ENCODE peak calls at places on chromosome 22, in nine cellular contexts. G is astrocyte of the spinal cord, T is kidney, E is MM.1S, J is upper lobe of right lung, U is left lung, Z is WERI-Rb-1, Q is PC-3, L is B cell. I is an unnamed sample.

GRCh38 chr22:42683599-42684283 is 34.5 kb upstream of the CYB5R3 start:
- DNase-seq in G (no peak), T (peak), E (no peak), J (no peak), U (peak), Z (no peak), Q (no peak), L (no peak), I (no peak)

GRCh38 chr22:37930270-37930951 is 23.0 kb downstream of the C22orf23 start:
- DNase-seq in G (no peak), T (peak), E (peak), J (no peak), U (no peak), Z (peak), Q (peak), L (no peak), I (no peak)

GRCh38 chr22:27843441-27843840 is 41.9 kb upstream of the MN1 start:
- DNase-seq in G (no peak), T (no peak), E (no peak), J (no peak), U (no peak), Z (no peak), Q (no peak), L (no peak), I (no peak)

GRCh38 chr22:37752189-37753061 is 55.3 kb upstream of the GCAT start:
- DNase-seq in G (peak), T (peak), E (no peak), J (peak), U (peak), Z (no peak), Q (peak), L (no peak), I (no peak)

GRCh38 chr22:45201678-45202332 is 38.1 kb downstream of the NUP50 start:
- DNase-seq in G (peak), T (no peak), E (no peak), J (no peak), U (no peak), Z (no peak), Q (peak), L (no peak), I (no peak)

GRCh38 chr22:49969751-49970527 is 9.4 kb downstream of the PIM3 start:
- DNase-seq in G (no peak), T (peak), E (peak), J (peak), U (peak), Z (no peak), Q (no peak), L (peak), I (no peak)

GRCh38 chr22:45290410-45290936 is 5.7 kb downstream of the UPK3A start:
- DNase-seq in G (peak), T (no peak), E (no peak), J (no peak), U (no peak), Z (peak), Q (peak), L (no peak), I (no peak)

GRCh38 chr22:42792909-42793847 is 63.9 kb downstream of the ARFGAP3 start:
- DNase-seq in G (no peak), T (no peak), E (no peak), J (peak), U (peak), Z (no peak), Q (no peak), L (no peak), I (no peak)

GRCh38 chr22:44702479-44703219 is 645 bp downstream of the PRR5 start:
- DNase-seq in G (no peak), T (no peak), E (no peak), J (peak), U (peak), Z (peak), Q (peak), L (no peak), I (no peak)

GRCh38 chr22:32474635-32475427 is at the start of gene FBXO7:
- DNase-seq in G (peak), T (peak), E (peak), J (peak), U (peak), Z (peak), Q (peak), L (peak), I (peak)

GRCh38 chr22:45112136-45112879 is 51.4 kb upstream of the NUP50 start:
- DNase-seq in G (no peak), T (no peak), E (no peak), J (peak), U (no peak), Z (no peak), Q (peak), L (no peak), I (no peak)

GRCh38 chr22:25774575-25775026 is 32.6 kb downstream of the MYO18B start:
- DNase-seq in G (no peak), T (no peak), E (no peak), J (no peak), U (no peak), Z (peak), Q (peak), L (no peak), I (no peak)

GRCh38 chr22:23608583-23608982 is 23.5 kb downstream of the DRICH1 start:
- DNase-seq in G (no peak), T (no peak), E (no peak), J (no peak), U (no peak), Z (peak), Q (peak), L (no peak), I (no peak)

GRCh38 chr22:43432883-43433415 is 21.1 kb downstream of the MPPED1 start:
- DNase-seq in G (no peak), T (peak), E (no peak), J (peak), U (no peak), Z (no peak), Q (no peak), L (no peak), I (no peak)

GRCh38 chr22:38412435-38413084 is 42.4 kb downstream of the KCNJ4 start:
- DNase-seq in G (no peak), T (peak), E (peak), J (peak), U (peak), Z (peak), Q (no peak), L (no peak), I (peak)

GRCh38 chr22:48335442-48336139 is 1492.1 kb downstream of the BRD1 start:
- DNase-seq in G (no peak), T (peak), E (no peak), J (no peak), U (no peak), Z (peak), Q (no peak), L (no peak), I (no peak)

GRCh38 chr22:37843746-37844089 is 416 bp downstream of the ANKRD54 start:
- DNase-seq in G (no peak), T (no peak), E (peak), J (no peak), U (peak), Z (no peak), Q (peak), L (peak), I (peak)

GRCh38 chr22:16783930-16784354 is 41.3 kb downstream of the XKR3 start:
- DNase-seq in G (no peak), T (no peak), E (peak), J (no peak), U (no peak), Z (peak), Q (peak), L (no peak), I (no peak)

GRCh38 chr22:23269441-23270211 is 89.3 kb downstream of the BCR start:
- DNase-seq in G (no peak), T (no peak), E (no peak), J (no peak), U (no peak), Z (no peak), Q (no peak), L (peak), I (peak)

GRCh38 chr22:48640890-48641771 is 1186.5 kb downstream of the BRD1 start:
- DNase-seq in G (no peak), T (no peak), E (no peak), J (no peak), U (peak), Z (no peak), Q (no peak), L (no peak), I (no peak)

GRCh38 chr22:31077681-31078080 is 3.4 kb upstream of the SMTN start:
- DNase-seq in G (no peak), T (no peak), E (no peak), J (no peak), U (no peak), Z (no peak), Q (no peak), L (no peak), I (no peak)

GRCh38 chr22:36221799-36222751 is 17.3 kb downstream of the APOL2 start:
- DNase-seq in G (peak), T (no peak), E (peak), J (no peak), U (no peak), Z (peak), Q (peak), L (peak), I (peak)

GRCh38 chr22:48696371-48696770 is 1131.3 kb downstream of the BRD1 start:
- DNase-seq in G (no peak), T (peak), E (no peak), J (no peak), U (peak), Z (no peak), Q (no peak), L (no peak), I (no peak)

GRCh38 chr22:37212174-37212906 is at the start of gene SSTR3:
- DNase-seq in G (no peak), T (peak), E (no peak), J (peak), U (no peak), Z (peak), Q (no peak), L (peak), I (no peak)

GRCh38 chr22:31861226-31861840 is 83.0 kb upstream of the YWHAH start:
- DNase-seq in G (no peak), T (no peak), E (no peak), J (no peak), U (no peak), Z (no peak), Q (peak), L (no peak), I (no peak)

GRCh38 chr22:40020956-40021355 is 26.2 kb downstream of the FAM83F start:
- DNase-seq in G (no peak), T (peak), E (no peak), J (no peak), U (no peak), Z (no peak), Q (no peak), L (no peak), I (no peak)

GRCh38 chr22:23182289-23183106 is 2.2 kb downstream of the BCR start:
- DNase-seq in G (no peak), T (no peak), E (peak), J (no peak), U (peak), Z (no peak), Q (peak), L (peak), I (peak)

GRCh38 chr22:37449281-37449680 is 22.0 kb upstream of the ELFN2 start:
- DNase-seq in G (no peak), T (peak), E (no peak), J (no peak), U (peak), Z (no peak), Q (no peak), L (no peak), I (no peak)

DNA sequence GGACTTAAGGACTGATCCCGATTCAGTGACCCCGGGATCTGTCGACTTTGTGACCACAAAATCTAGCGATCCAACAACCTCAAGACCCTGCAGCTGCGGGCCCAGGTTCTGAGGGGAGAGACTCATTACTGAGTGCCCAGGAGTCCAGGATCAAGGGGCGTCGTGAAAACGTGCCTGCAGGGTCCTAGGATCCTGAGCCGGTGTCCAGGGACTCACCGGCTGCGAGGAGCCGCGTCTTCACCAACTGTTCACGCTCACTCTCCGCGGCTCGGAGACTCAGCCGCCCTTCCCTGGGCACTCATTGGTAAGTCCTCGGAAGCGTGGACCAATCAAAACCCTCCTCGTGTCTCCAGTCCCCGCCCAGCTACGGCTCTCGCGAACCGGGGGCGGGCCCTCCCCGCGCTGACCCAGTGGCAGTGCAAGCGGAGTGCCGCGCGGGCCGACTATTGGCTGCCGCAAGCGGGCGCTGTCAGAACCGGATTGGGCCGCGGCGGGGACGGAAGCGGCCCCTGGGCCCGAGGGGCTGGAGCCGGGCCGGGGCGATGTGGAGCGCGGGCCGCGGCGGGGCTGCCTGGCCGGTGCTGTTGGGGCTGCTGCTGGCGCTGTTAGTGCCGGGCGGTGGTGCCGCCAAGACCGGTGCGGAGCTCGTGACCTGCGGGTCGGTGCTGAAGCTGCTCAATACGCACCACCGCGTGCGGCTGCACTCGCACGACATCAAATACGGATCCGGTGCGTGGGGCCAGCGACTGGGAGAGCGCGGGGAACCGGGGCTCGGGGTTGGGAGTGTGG is at the start of gene SDF2L1:
- DNase-seq in G (peak), T (peak), E (peak), J (peak), U (peak), Z (peak), Q (peak), L (peak), I (peak)
- TF ChIP-seq CTCF in G (no peak), T (peak), E (no peak), J (peak), U (no peak), Z (no peak), Q (no peak), L (no peak), I (peak)

GRCh38 chr22:17910561-17911311 is 113.6 kb downstream of the MICAL3 start:
- DNase-seq in G (peak), T (peak), E (peak), J (no peak), U (peak), Z (peak), Q (peak), L (no peak), I (no peak)
- TF ChIP-seq CTCF in G (peak), T (peak), E (no peak), J (peak), U (no peak), Z (peak), Q (peak), L (no peak), I (peak)

GRCh38 chr22:21593406-21594232 is 26.1 kb downstream of the UBE2L3 start:
- DNase-seq in G (no peak), T (no peak), E (no peak), J (no peak), U (no peak), Z (peak), Q (peak), L (no peak), I (no peak)
- TF ChIP-seq CTCF in G (peak), T (no peak), E (no peak), J (no peak), U (no peak), Z (peak), Q (peak), L (no peak), I (peak)

GRCh38 chr22:46355369-46355995 is 20.0 kb downstream of the TRMU start:
- DNase-seq in G (peak), T (peak), E (peak), J (peak), U (peak), Z (peak), Q (peak), L (peak), I (peak)

GRCh38 chr22:46357711-46358505 is 22.4 kb downstream of the TRMU start:
- DNase-seq in G (no peak), T (peak), E (no peak), J (peak), U (peak), Z (no peak), Q (no peak), L (no peak), I (no peak)

GRCh38 chr22:46357186-46357500 is 21.6 kb downstream of the TRMU start:
- DNase-seq in G (no peak), T (no peak), E (no peak), J (no peak), U (peak), Z (no peak), Q (no peak), L (no peak), I (no peak)

GRCh38 chr22:46355996-46356471 is 20.5 kb downstream of the TRMU start:
- DNase-seq in G (no peak), T (peak), E (no peak), J (peak), U (peak), Z (no peak), Q (no peak), L (no peak), I (no peak)

GRCh38 chr22:46356496-46357185 is 21.1 kb downstream of the TRMU start:
- DNase-seq in G (no peak), T (peak), E (no peak), J (peak), U (peak), Z (no peak), Q (no peak), L (no peak), I (no peak)
- TF ChIP-seq CTCF in G (no peak), T (no peak), E (no peak), J (no peak), U (no peak), Z (no peak), Q (no peak), L (no peak), I (no peak)

GRCh38 chr22:29334696-29335344 is 19.3 kb upstream of the RASL10A start:
- DNase-seq in G (peak), T (no peak), E (no peak), J (no peak), U (peak), Z (no peak), Q (peak), L (no peak), I (no peak)
- TF ChIP-seq CTCF in G (no peak), T (no peak), E (no peak), J (no peak), U (no peak), Z (no peak), Q (no peak), L (no peak), I (no peak)

DNA sequence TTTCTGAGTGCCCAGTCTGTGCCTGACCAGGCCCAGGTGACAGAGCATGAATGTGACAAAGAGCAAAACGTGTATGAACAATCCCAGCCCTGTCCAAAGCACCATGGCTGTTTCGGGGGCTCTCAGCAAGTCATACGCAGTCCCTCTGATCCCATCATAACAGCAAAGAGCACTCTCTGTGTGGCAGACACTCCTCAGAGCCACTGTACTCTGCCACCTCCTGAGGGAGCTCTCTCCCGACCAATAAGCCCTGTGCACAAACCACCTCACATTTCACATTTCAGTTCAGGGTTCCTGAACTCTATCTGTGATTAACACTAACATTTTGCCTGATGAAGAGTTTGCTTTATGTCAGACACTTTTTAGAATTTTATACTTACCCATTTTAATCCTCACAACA is 6.6 kb downstream of the DGCR2 start:
- DNase-seq in G (no peak), T (no peak), E (no peak), J (peak), U (no peak), Z (no peak), Q (no peak), L (no peak), I (peak)
- TF ChIP-seq CTCF in G (peak), T (no peak), E (no peak), J (no peak), U (no peak), Z (peak), Q (peak), L (no peak), I (peak)